ENCODE peak calls at places on chromosomes 6 and 20, in seven cellular contexts. One of them, this sample, is unnamed.

GRCh38 chr20:59588236-59588855 is 16.0 kb upstream of the PHACTR3 start:
- DNase-seq in amniotic stem cell: no peak
- DNase-seq in PC-9: no peak
- DNase-seq in epithelial cell of proximal tubule: no peak
- DNase-seq in left colon: no peak
- DNase-seq in SJSA1: no peak
- DNase-seq in ACHN: no peak
- DNase-seq in this sample: no peak

GRCh38 chr6:108254436-108255410 is 6.1 kb downstream of the SNX3 start:
- DNase-seq in amniotic stem cell: no peak
- DNase-seq in PC-9: no peak
- DNase-seq in epithelial cell of proximal tubule: no peak
- DNase-seq in left colon: no peak
- DNase-seq in SJSA1: no peak
- DNase-seq in ACHN: no peak
- DNase-seq in this sample: no peak

GRCh38 chr6:118648866-118649554 is 2.4 kb downstream of the CEP85L start:
- DNase-seq in amniotic stem cell: no peak
- DNase-seq in PC-9: no peak
- DNase-seq in epithelial cell of proximal tubule: no peak
- DNase-seq in left colon: no peak
- DNase-seq in SJSA1: no peak
- DNase-seq in ACHN: no peak
- DNase-seq in this sample: no peak

GRCh38 chr20:43985121-43985520 is 70.5 kb downstream of the TOX2 start:
- DNase-seq in amniotic stem cell: no peak
- DNase-seq in PC-9: no peak
- DNase-seq in epithelial cell of proximal tubule: no peak
- DNase-seq in left colon: no peak
- DNase-seq in SJSA1: no peak
- DNase-seq in ACHN: no peak
- DNase-seq in this sample: no peak

GRCh38 chr20:38573381-38573780 is 7.6 kb upstream of the ADIG start:
- DNase-seq in amniotic stem cell: no peak
- DNase-seq in PC-9: no peak
- DNase-seq in epithelial cell of proximal tubule: no peak
- DNase-seq in left colon: no peak
- DNase-seq in SJSA1: no peak
- DNase-seq in ACHN: no peak
- DNase-seq in this sample: no peak

GRCh38 chr6:5079692-5080091 is 5.4 kb upstream of the PPP1R3G start:
- DNase-seq in amniotic stem cell: no peak
- DNase-seq in PC-9: no peak
- DNase-seq in epithelial cell of proximal tubule: no peak
- DNase-seq in left colon: no peak
- DNase-seq in SJSA1: no peak
- DNase-seq in ACHN: no peak
- DNase-seq in this sample: no peak

GRCh38 chr6:132511159-132511835 is 1.6 kb downstream of the STX7 start:
- DNase-seq in amniotic stem cell: no peak
- DNase-seq in PC-9: no peak
- DNase-seq in epithelial cell of proximal tubule: no peak
- DNase-seq in left colon: no peak
- DNase-seq in SJSA1: no peak
- DNase-seq in ACHN: peak
- DNase-seq in this sample: no peak

GRCh38 chr20:478010-478948 is 15.9 kb upstream of the TBC1D20 start:
- DNase-seq in amniotic stem cell: no peak
- DNase-seq in PC-9: no peak
- DNase-seq in epithelial cell of proximal tubule: no peak
- DNase-seq in left colon: no peak
- DNase-seq in SJSA1: no peak
- DNase-seq in ACHN: no peak
- DNase-seq in this sample: no peak

GRCh38 chr20:61916318-61916891 is 149.3 kb downstream of the TAF4 start:
- DNase-seq in amniotic stem cell: no peak
- DNase-seq in PC-9: no peak
- DNase-seq in epithelial cell of proximal tubule: no peak
- DNase-seq in left colon: no peak
- DNase-seq in SJSA1: no peak
- DNase-seq in ACHN: no peak
- DNase-seq in this sample: no peak

GRCh38 chr6:113662688-113663333 is 194.3 kb upstream of the MARCKS start:
- DNase-seq in amniotic stem cell: no peak
- DNase-seq in PC-9: no peak
- DNase-seq in epithelial cell of proximal tubule: no peak
- DNase-seq in left colon: no peak
- DNase-seq in SJSA1: no peak
- DNase-seq in ACHN: no peak
- DNase-seq in this sample: no peak